ENCODE peak calls at places on chromosomes 11 and 22, in eight cellular contexts. One of them, this sample, is unnamed.

GRCh38 chr11:58316142-58316541 is 42.7 kb downstream of the OR5B17 start:
- DNase-seq in smooth muscle cell of the brain vasculature: no peak
- DNase-seq in GM23248: peak
- DNase-seq in amniotic stem cell: no peak
- DNase-seq in HEK293T: no peak
- DNase-seq in fibroblast of lung: peak
- DNase-seq in NCI-H2171: no peak
- DNase-seq in stimulated activated CD4-positive, alpha-beta T cell treated with anti-CD3 and anti-CD28 coated beads, Interleukin-4, amount 100 ng/mL, for 4 hours: no peak
- DNase-seq in this sample: peak

GRCh38 chr11:121534131-121535093 is 81.6 kb upstream of the SORL1-AS1 start:
- DNase-seq in stimulated activated CD4-positive, alpha-beta T cell treated with anti-CD3 and anti-CD28 coated beads, Interleukin-4, amount 100 ng/mL, for 4 hours: no peak
- DNase-seq in fibroblast of lung: peak
- DNase-seq in HEK293T: no peak
- DNase-seq in smooth muscle cell of the brain vasculature: no peak
- DNase-seq in amniotic stem cell: peak
- DNase-seq in GM23248: peak
- DNase-seq in NCI-H2171: peak
- DNase-seq in this sample: no peak

GRCh38 chr22:26563022-26563421 is 26.9 kb downstream of the TPST2 start:
- DNase-seq in NCI-H2171: no peak
- DNase-seq in stimulated activated CD4-positive, alpha-beta T cell treated with anti-CD3 and anti-CD28 coated beads, Interleukin-4, amount 100 ng/mL, for 4 hours: no peak
- DNase-seq in fibroblast of lung: no peak
- DNase-seq in smooth muscle cell of the brain vasculature: no peak
- DNase-seq in HEK293T: no peak
- DNase-seq in amniotic stem cell: no peak
- DNase-seq in GM23248: no peak
- DNase-seq in this sample: no peak

GRCh38 chr11:128525411-128526243 is 61.7 kb downstream of the ETS1 start:
- DNase-seq in stimulated activated CD4-positive, alpha-beta T cell treated with anti-CD3 and anti-CD28 coated beads, Interleukin-4, amount 100 ng/mL, for 4 hours: no peak
- DNase-seq in fibroblast of lung: peak
- DNase-seq in HEK293T: no peak
- DNase-seq in amniotic stem cell: no peak
- DNase-seq in GM23248: peak
- DNase-seq in NCI-H2171: no peak
- DNase-seq in smooth muscle cell of the brain vasculature: no peak
- DNase-seq in this sample: no peak

GRCh38 chr22:27241430-27242110 is 560.0 kb downstream of the MN1 start:
- DNase-seq in GM23248: peak
- DNase-seq in amniotic stem cell: no peak
- DNase-seq in NCI-H2171: peak
- DNase-seq in smooth muscle cell of the brain vasculature: no peak
- DNase-seq in HEK293T: no peak
- DNase-seq in stimulated activated CD4-positive, alpha-beta T cell treated with anti-CD3 and anti-CD28 coated beads, Interleukin-4, amount 100 ng/mL, for 4 hours: no peak
- DNase-seq in fibroblast of lung: peak
- DNase-seq in this sample: no peak

GRCh38 chr11:1300569-1301187 is 8.8 kb downstream of the TOLLIP start:
- DNase-seq in smooth muscle cell of the brain vasculature: no peak
- DNase-seq in NCI-H2171: no peak
- DNase-seq in amniotic stem cell: no peak
- DNase-seq in stimulated activated CD4-positive, alpha-beta T cell treated with anti-CD3 and anti-CD28 coated beads, Interleukin-4, amount 100 ng/mL, for 4 hours: no peak
- DNase-seq in fibroblast of lung: no peak
- DNase-seq in HEK293T: no peak
- DNase-seq in GM23248: no peak
- DNase-seq in this sample: no peak

GRCh38 chr22:21026783-21027692 is 5.3 kb downstream of the SLC7A4 start:
- DNase-seq in stimulated activated CD4-positive, alpha-beta T cell treated with anti-CD3 and anti-CD28 coated beads, Interleukin-4, amount 100 ng/mL, for 4 hours: no peak
- DNase-seq in HEK293T: no peak
- DNase-seq in GM23248: peak
- DNase-seq in fibroblast of lung: peak
- DNase-seq in NCI-H2171: peak
- DNase-seq in amniotic stem cell: no peak
- DNase-seq in smooth muscle cell of the brain vasculature: no peak
- DNase-seq in this sample: no peak

GRCh38 chr11:107018274-107018901 is at the start of gene GUCY1A2:
- DNase-seq in stimulated activated CD4-positive, alpha-beta T cell treated with anti-CD3 and anti-CD28 coated beads, Interleukin-4, amount 100 ng/mL, for 4 hours: no peak
- DNase-seq in NCI-H2171: peak
- DNase-seq in smooth muscle cell of the brain vasculature: no peak
- DNase-seq in HEK293T: peak
- DNase-seq in amniotic stem cell: no peak
- DNase-seq in GM23248: peak
- DNase-seq in fibroblast of lung: peak
- DNase-seq in this sample: no peak

GRCh38 chr11:128745296-128746183 is 51.7 kb downstream of the FLI1 start:
- DNase-seq in stimulated activated CD4-positive, alpha-beta T cell treated with anti-CD3 and anti-CD28 coated beads, Interleukin-4, amount 100 ng/mL, for 4 hours: no peak
- DNase-seq in smooth muscle cell of the brain vasculature: no peak
- DNase-seq in fibroblast of lung: peak
- DNase-seq in amniotic stem cell: no peak
- DNase-seq in HEK293T: no peak
- DNase-seq in NCI-H2171: no peak
- DNase-seq in GM23248: peak
- DNase-seq in this sample: no peak

GRCh38 chr11:80155412-80156017 is 714.7 kb upstream of the TENM4 start:
- DNase-seq in amniotic stem cell: no peak
- DNase-seq in GM23248: peak
- DNase-seq in NCI-H2171: peak
- DNase-seq in stimulated activated CD4-positive, alpha-beta T cell treated with anti-CD3 and anti-CD28 coated beads, Interleukin-4, amount 100 ng/mL, for 4 hours: no peak
- DNase-seq in fibroblast of lung: no peak
- DNase-seq in smooth muscle cell of the brain vasculature: peak
- DNase-seq in HEK293T: peak
- DNase-seq in this sample: no peak

GRCh38 chr22:44263547-44263946 is 49.2 kb downstream of the SHISAL1 start:
- DNase-seq in fibroblast of lung: no peak
- DNase-seq in amniotic stem cell: no peak
- DNase-seq in stimulated activated CD4-positive, alpha-beta T cell treated with anti-CD3 and anti-CD28 coated beads, Interleukin-4, amount 100 ng/mL, for 4 hours: no peak
- DNase-seq in smooth muscle cell of the brain vasculature: no peak
- DNase-seq in GM23248: no peak
- DNase-seq in NCI-H2171: no peak
- DNase-seq in HEK293T: no peak
- DNase-seq in this sample: no peak

GRCh38 chr22:21992593-21993237 is 10.1 kb upstream of the TOP3B start:
- DNase-seq in HEK293T: no peak
- DNase-seq in amniotic stem cell: no peak
- DNase-seq in GM23248: no peak
- DNase-seq in NCI-H2171: no peak
- DNase-seq in fibroblast of lung: no peak
- DNase-seq in stimulated activated CD4-positive, alpha-beta T cell treated with anti-CD3 and anti-CD28 coated beads, Interleukin-4, amount 100 ng/mL, for 4 hours: no peak
- DNase-seq in smooth muscle cell of the brain vasculature: no peak
- DNase-seq in this sample: no peak

GRCh38 chr22:45554040-45554406 is 51.3 kb downstream of the FBLN1 start:
- DNase-seq in NCI-H2171: no peak
- DNase-seq in smooth muscle cell of the brain vasculature: no peak
- DNase-seq in HEK293T: peak
- DNase-seq in amniotic stem cell: no peak
- DNase-seq in stimulated activated CD4-positive, alpha-beta T cell treated with anti-CD3 and anti-CD28 coated beads, Interleukin-4, amount 100 ng/mL, for 4 hours: no peak
- DNase-seq in GM23248: no peak
- DNase-seq in fibroblast of lung: no peak
- DNase-seq in this sample: no peak

GRCh38 chr22:40560994-40561515 is 75.5 kb downstream of the MRTFA start:
- DNase-seq in fibroblast of lung: no peak
- DNase-seq in HEK293T: no peak
- DNase-seq in amniotic stem cell: no peak
- DNase-seq in GM23248: no peak
- DNase-seq in NCI-H2171: no peak
- DNase-seq in smooth muscle cell of the brain vasculature: no peak
- DNase-seq in stimulated activated CD4-positive, alpha-beta T cell treated with anti-CD3 and anti-CD28 coated beads, Interleukin-4, amount 100 ng/mL, for 4 hours: no peak
- DNase-seq in this sample: no peak

GRCh38 chr11:63909621-63910506 is 7.1 kb downstream of the RCOR2 start:
- DNase-seq in fibroblast of lung: no peak
- DNase-seq in smooth muscle cell of the brain vasculature: no peak
- DNase-seq in NCI-H2171: peak
- DNase-seq in amniotic stem cell: no peak
- DNase-seq in HEK293T: no peak
- DNase-seq in stimulated activated CD4-positive, alpha-beta T cell treated with anti-CD3 and anti-CD28 coated beads, Interleukin-4, amount 100 ng/mL, for 4 hours: no peak
- DNase-seq in GM23248: no peak
- DNase-seq in this sample: no peak

GRCh38 chr22:41732096-41732772 is 32.9 kb downstream of the MEI1 start:
- DNase-seq in smooth muscle cell of the brain vasculature: no peak
- DNase-seq in stimulated activated CD4-positive, alpha-beta T cell treated with anti-CD3 and anti-CD28 coated beads, Interleukin-4, amount 100 ng/mL, for 4 hours: no peak
- DNase-seq in HEK293T: no peak
- DNase-seq in fibroblast of lung: no peak
- DNase-seq in NCI-H2171: no peak
- DNase-seq in amniotic stem cell: no peak
- DNase-seq in GM23248: no peak
- DNase-seq in this sample: no peak

GRCh38 chr22:38257170-38257569 is 15.6 kb downstream of the TMEM184B start:
- DNase-seq in NCI-H2171: no peak
- DNase-seq in amniotic stem cell: peak
- DNase-seq in smooth muscle cell of the brain vasculature: no peak
- DNase-seq in fibroblast of lung: peak
- DNase-seq in stimulated activated CD4-positive, alpha-beta T cell treated with anti-CD3 and anti-CD28 coated beads, Interleukin-4, amount 100 ng/mL, for 4 hours: no peak
- DNase-seq in GM23248: peak
- DNase-seq in HEK293T: no peak
- DNase-seq in this sample: no peak

GRCh38 chr11:122642472-122642922 is 13.0 kb upstream of the UBASH3B start:
- DNase-seq in smooth muscle cell of the brain vasculature: no peak
- DNase-seq in stimulated activated CD4-positive, alpha-beta T cell treated with anti-CD3 and anti-CD28 coated beads, Interleukin-4, amount 100 ng/mL, for 4 hours: no peak
- DNase-seq in amniotic stem cell: peak
- DNase-seq in fibroblast of lung: peak
- DNase-seq in HEK293T: no peak
- DNase-seq in NCI-H2171: no peak
- DNase-seq in GM23248: peak
- DNase-seq in this sample: no peak

GRCh38 chr22:19463491-19464469 is 15.2 kb downstream of the UFD1 start:
- DNase-seq in smooth muscle cell of the brain vasculature: no peak
- DNase-seq in HEK293T: no peak
- DNase-seq in fibroblast of lung: peak
- DNase-seq in amniotic stem cell: peak
- DNase-seq in GM23248: peak
- DNase-seq in stimulated activated CD4-positive, alpha-beta T cell treated with anti-CD3 and anti-CD28 coated beads, Interleukin-4, amount 100 ng/mL, for 4 hours: no peak
- DNase-seq in NCI-H2171: no peak
- DNase-seq in this sample: no peak

GRCh38 chr11:57476883-57477506 is 16.7 kb downstream of the RTN4RL2 start:
- DNase-seq in GM23248: peak
- DNase-seq in fibroblast of lung: peak
- DNase-seq in smooth muscle cell of the brain vasculature: no peak
- DNase-seq in amniotic stem cell: no peak
- DNase-seq in stimulated activated CD4-positive, alpha-beta T cell treated with anti-CD3 and anti-CD28 coated beads, Interleukin-4, amount 100 ng/mL, for 4 hours: no peak
- DNase-seq in HEK293T: no peak
- DNase-seq in NCI-H2171: no peak
- DNase-seq in this sample: no peak

GRCh38 chr11:68312780-68313573 is 586 bp downstream of the LRP5 start:
- DNase-seq in stimulated activated CD4-positive, alpha-beta T cell treated with anti-CD3 and anti-CD28 coated beads, Interleukin-4, amount 100 ng/mL, for 4 hours: no peak
- DNase-seq in amniotic stem cell: no peak
- DNase-seq in fibroblast of lung: peak
- DNase-seq in smooth muscle cell of the brain vasculature: no peak
- DNase-seq in NCI-H2171: no peak
- DNase-seq in HEK293T: no peak
- DNase-seq in GM23248: peak
- DNase-seq in this sample: no peak

GRCh38 chr11:11984563-11984962 is 23.9 kb downstream of the DKK3 start:
- DNase-seq in HEK293T: no peak
- DNase-seq in fibroblast of lung: no peak
- DNase-seq in amniotic stem cell: no peak
- DNase-seq in stimulated activated CD4-positive, alpha-beta T cell treated with anti-CD3 and anti-CD28 coated beads, Interleukin-4, amount 100 ng/mL, for 4 hours: no peak
- DNase-seq in NCI-H2171: no peak
- DNase-seq in GM23248: peak
- DNase-seq in smooth muscle cell of the brain vasculature: no peak
- DNase-seq in this sample: no peak

GRCh38 chr11:44564653-44565007 is 833 bp upstream of the CD82 start:
- DNase-seq in GM23248: peak
- DNase-seq in NCI-H2171: peak
- DNase-seq in smooth muscle cell of the brain vasculature: no peak
- DNase-seq in stimulated activated CD4-positive, alpha-beta T cell treated with anti-CD3 and anti-CD28 coated beads, Interleukin-4, amount 100 ng/mL, for 4 hours: no peak
- DNase-seq in amniotic stem cell: peak
- DNase-seq in fibroblast of lung: peak
- DNase-seq in HEK293T: no peak
- DNase-seq in this sample: peak

GRCh38 chr22:24550902-24551229 is 4.1 kb downstream of the GUCD1 start:
- DNase-seq in HEK293T: no peak
- DNase-seq in GM23248: no peak
- DNase-seq in smooth muscle cell of the brain vasculature: no peak
- DNase-seq in NCI-H2171: no peak
- DNase-seq in amniotic stem cell: no peak
- DNase-seq in fibroblast of lung: no peak
- DNase-seq in stimulated activated CD4-positive, alpha-beta T cell treated with anti-CD3 and anti-CD28 coated beads, Interleukin-4, amount 100 ng/mL, for 4 hours: no peak
- DNase-seq in this sample: no peak

GRCh38 chr11:46418751-46419150 is 27.2 kb upstream of the CHRM4 start:
- DNase-seq in smooth muscle cell of the brain vasculature: no peak
- DNase-seq in amniotic stem cell: no peak
- DNase-seq in GM23248: no peak
- DNase-seq in HEK293T: no peak
- DNase-seq in NCI-H2171: no peak
- DNase-seq in fibroblast of lung: no peak
- DNase-seq in stimulated activated CD4-positive, alpha-beta T cell treated with anti-CD3 and anti-CD28 coated beads, Interleukin-4, amount 100 ng/mL, for 4 hours: no peak
- DNase-seq in this sample: no peak

GRCh38 chr11:19092342-19092741 is 24.6 kb upstream of the ZDHHC13 start:
- DNase-seq in smooth muscle cell of the brain vasculature: no peak
- DNase-seq in fibroblast of lung: no peak
- DNase-seq in GM23248: no peak
- DNase-seq in HEK293T: no peak
- DNase-seq in amniotic stem cell: no peak
- DNase-seq in NCI-H2171: no peak
- DNase-seq in stimulated activated CD4-positive, alpha-beta T cell treated with anti-CD3 and anti-CD28 coated beads, Interleukin-4, amount 100 ng/mL, for 4 hours: no peak
- DNase-seq in this sample: no peak

GRCh38 chr11:34644669-34645406 is 23.9 kb downstream of the EHF start:
- DNase-seq in NCI-H2171: no peak
- DNase-seq in fibroblast of lung: peak
- DNase-seq in amniotic stem cell: no peak
- DNase-seq in smooth muscle cell of the brain vasculature: peak
- DNase-seq in stimulated activated CD4-positive, alpha-beta T cell treated with anti-CD3 and anti-CD28 coated beads, Interleukin-4, amount 100 ng/mL, for 4 hours: no peak
- DNase-seq in HEK293T: no peak
- DNase-seq in GM23248: peak
- DNase-seq in this sample: no peak

GRCh38 chr11:61675826-61676225 is 4.4 kb upstream of the DAGLA start:
- DNase-seq in amniotic stem cell: no peak
- DNase-seq in HEK293T: no peak
- DNase-seq in fibroblast of lung: no peak
- DNase-seq in NCI-H2171: no peak
- DNase-seq in smooth muscle cell of the brain vasculature: no peak
- DNase-seq in GM23248: peak
- DNase-seq in stimulated activated CD4-positive, alpha-beta T cell treated with anti-CD3 and anti-CD28 coated beads, Interleukin-4, amount 100 ng/mL, for 4 hours: no peak
- DNase-seq in this sample: no peak

GRCh38 chr11:122139595-122139866 is 23.5 kb upstream of the BLID start:
- DNase-seq in stimulated activated CD4-positive, alpha-beta T cell treated with anti-CD3 and anti-CD28 coated beads, Interleukin-4, amount 100 ng/mL, for 4 hours: no peak
- DNase-seq in amniotic stem cell: no peak
- DNase-seq in NCI-H2171: no peak
- DNase-seq in smooth muscle cell of the brain vasculature: no peak
- DNase-seq in HEK293T: no peak
- DNase-seq in fibroblast of lung: peak
- DNase-seq in GM23248: no peak
- DNase-seq in this sample: no peak

GRCh38 chr22:29842740-29843139 is 4.7 kb upstream of the ASCC2 start:
- DNase-seq in stimulated activated CD4-positive, alpha-beta T cell treated with anti-CD3 and anti-CD28 coated beads, Interleukin-4, amount 100 ng/mL, for 4 hours: no peak
- DNase-seq in amniotic stem cell: peak
- DNase-seq in HEK293T: no peak
- DNase-seq in smooth muscle cell of the brain vasculature: peak
- DNase-seq in GM23248: peak
- DNase-seq in fibroblast of lung: peak
- DNase-seq in NCI-H2171: no peak
- DNase-seq in this sample: peak

This sample was measured in epithelial cell of prostate.